ENCODE peak calls at places on chromosomes 6 and 20, in five cellular contexts. One of them, this sample, is unnamed.
A peak's percentile ranks its signal among the peaks of the same experiment; 100 is the strongest.

GRCh38 chr20:37378420-37378784 is 32.5 kb downstream of the SRC start:
- DNase-seq in colonic mucosa: no peak
- DNase-seq in MM.1S: no peak
- DNase-seq in left ventricle myocardium inferior: no peak
- DNase-seq in BJ: no peak
- DNase-seq in this sample: no peak

GRCh38 chr6:132695773-132696172 is 18.1 kb downstream of the VNN1 start:
- DNase-seq in colonic mucosa: no peak
- DNase-seq in MM.1S: no peak
- DNase-seq in left ventricle myocardium inferior: no peak
- DNase-seq in BJ: no peak
- DNase-seq in this sample: no peak

GRCh38 chr6:11771473-11772048 is 7.0 kb downstream of the ADTRP start:
- DNase-seq in MM.1S: no peak
- DNase-seq in left ventricle myocardium inferior: no peak
- DNase-seq in colonic mucosa: no peak
- DNase-seq in BJ: no peak
- DNase-seq in this sample: no peak

GRCh38 chr20:61052796-61053442 is 199.1 kb upstream of the CDH4 start:
- DNase-seq in left ventricle myocardium inferior: no peak
- DNase-seq in MM.1S: no peak
- DNase-seq in BJ: no peak
- DNase-seq in colonic mucosa: no peak
- DNase-seq in this sample: no peak

GRCh38 chr20:52191436-52192295 is at the start of gene ZFP64:
- DNase-seq in left ventricle myocardium inferior: peak; percentile 78
- DNase-seq in MM.1S: peak; percentile 80
- DNase-seq in colonic mucosa: peak; percentile 84
- DNase-seq in BJ: peak; percentile 27
- DNase-seq in this sample: peak; percentile 79

GRCh38 chr20:830011-830521 is 3.4 kb upstream of the FAM110A start:
- DNase-seq in left ventricle myocardium inferior: no peak
- DNase-seq in MM.1S: no peak
- DNase-seq in BJ: peak; percentile 64
- DNase-seq in colonic mucosa: no peak
- DNase-seq in this sample: no peak

GRCh38 chr6:111027219-111027618 is 45.4 kb downstream of the RPF2 start:
- DNase-seq in left ventricle myocardium inferior: no peak
- DNase-seq in colonic mucosa: no peak
- DNase-seq in MM.1S: no peak
- DNase-seq in BJ: no peak
- DNase-seq in this sample: no peak

GRCh38 chr6:42179956-42180335 is 6.8 kb downstream of the GUCA1A start:
- DNase-seq in colonic mucosa: no peak
- DNase-seq in MM.1S: no peak
- DNase-seq in BJ: no peak
- DNase-seq in left ventricle myocardium inferior: no peak
- DNase-seq in this sample: peak; percentile 48

GRCh38 chr6:65638047-65638831 is 68.8 kb downstream of the EYS start:
- DNase-seq in BJ: no peak
- DNase-seq in MM.1S: no peak
- DNase-seq in colonic mucosa: peak; percentile 28
- DNase-seq in left ventricle myocardium inferior: no peak
- DNase-seq in this sample: no peak

GRCh38 chr6:170080828-170081368 is 210.0 kb downstream of the DLL1 start:
- DNase-seq in MM.1S: no peak
- DNase-seq in left ventricle myocardium inferior: peak; percentile 12
- DNase-seq in colonic mucosa: no peak
- DNase-seq in BJ: no peak
- DNase-seq in this sample: no peak

GRCh38 chr6:168667428-168667805 is 226.4 kb downstream of the SMOC2 start:
- DNase-seq in MM.1S: no peak
- DNase-seq in left ventricle myocardium inferior: no peak
- DNase-seq in colonic mucosa: no peak
- DNase-seq in BJ: no peak
- DNase-seq in this sample: no peak

GRCh38 chr20:6081236-6081635 is 27.4 kb upstream of the LRRN4 start:
- DNase-seq in colonic mucosa: no peak
- DNase-seq in left ventricle myocardium inferior: no peak
- DNase-seq in MM.1S: no peak
- DNase-seq in BJ: no peak
- DNase-seq in this sample: no peak

GRCh38 chr20:37308098-37309050 is 18.9 kb downstream of the MANBAL start:
- DNase-seq in MM.1S: peak; percentile 92
- DNase-seq in left ventricle myocardium inferior: no peak
- DNase-seq in colonic mucosa: no peak
- DNase-seq in BJ: no peak
- DNase-seq in this sample: peak; percentile 92

GRCh38 chr6:89777455-89777854 is 42.1 kb downstream of the MDN1 start:
- DNase-seq in BJ: no peak
- DNase-seq in colonic mucosa: no peak
- DNase-seq in MM.1S: no peak
- DNase-seq in left ventricle myocardium inferior: no peak
- DNase-seq in this sample: no peak

GRCh38 chr6:94636780-94637385 is 940.5 kb upstream of the MANEA start:
- DNase-seq in colonic mucosa: no peak
- DNase-seq in left ventricle myocardium inferior: no peak
- DNase-seq in MM.1S: no peak
- DNase-seq in BJ: no peak
- DNase-seq in this sample: peak; percentile 1

GRCh38 chr20:16095241-16095640 is 478.0 kb downstream of the KIF16B start:
- DNase-seq in MM.1S: no peak
- DNase-seq in BJ: no peak
- DNase-seq in left ventricle myocardium inferior: no peak
- DNase-seq in colonic mucosa: no peak
- DNase-seq in this sample: no peak

GRCh38 chr6:134247271-134247833 is 70.6 kb downstream of the SGK1 start:
- DNase-seq in MM.1S: peak; percentile 95
- DNase-seq in colonic mucosa: no peak
- DNase-seq in BJ: no peak
- DNase-seq in left ventricle myocardium inferior: no peak
- DNase-seq in this sample: no peak

GRCh38 chr6:31701666-31702420 is 1.3 kb downstream of the ABHD16A start:
- DNase-seq in colonic mucosa: no peak
- DNase-seq in MM.1S: no peak
- DNase-seq in left ventricle myocardium inferior: peak; percentile 57
- DNase-seq in BJ: no peak
- DNase-seq in this sample: peak; percentile 49

GRCh38 chr20:23387118-23387443 is 25.1 kb downstream of the GZF1 start:
- DNase-seq in BJ: no peak
- DNase-seq in colonic mucosa: no peak
- DNase-seq in MM.1S: no peak
- DNase-seq in left ventricle myocardium inferior: no peak
- DNase-seq in this sample: no peak

GRCh38 chr6:143607959-143608358 is 69.8 kb upstream of the PHACTR2 start:
- DNase-seq in colonic mucosa: no peak
- DNase-seq in left ventricle myocardium inferior: no peak
- DNase-seq in MM.1S: no peak
- DNase-seq in BJ: no peak
- DNase-seq in this sample: no peak

GRCh38 chr6:37102299-37103168 is 67.4 kb upstream of the PIM1 start:
- DNase-seq in left ventricle myocardium inferior: peak; percentile 87
- DNase-seq in MM.1S: peak; percentile 93
- DNase-seq in colonic mucosa: peak; percentile 74
- DNase-seq in BJ: peak; percentile 78
- DNase-seq in this sample: peak; percentile 77
- H3K4me3 ChIP-seq in left ventricle myocardium inferior: peak overlapping the region; percentile 61
- H3K4me3 ChIP-seq in MM.1S: peak overlapping the region; percentile 54
- H3K4me3 ChIP-seq in colonic mucosa: peak overlapping the region; percentile 42
- H3K4me3 ChIP-seq in BJ: peak overlapping the region; percentile 29
- H3K4me3 ChIP-seq in this sample: no peak overlapping the region

GRCh38 chr20:35654415-35654814 is 10.3 kb downstream of the CPNE1 start:
- DNase-seq in MM.1S: no peak
- DNase-seq in colonic mucosa: no peak
- DNase-seq in BJ: no peak
- DNase-seq in left ventricle myocardium inferior: no peak
- DNase-seq in this sample: no peak
- H3K36me3 ChIP-seq in MM.1S: peaks cover 30% of the 10 kb centered on the region
- H3K36me3 ChIP-seq in colonic mucosa: peaks cover 14% of the 10 kb centered on the region
- H3K36me3 ChIP-seq in BJ: peaks cover 5% of the 10 kb centered on the region
- H3K36me3 ChIP-seq in left ventricle myocardium inferior: peaks cover 27% of the 10 kb centered on the region
- H3K36me3 ChIP-seq in this sample: peaks cover 18% of the 10 kb centered on the region

GRCh38 chr6:76862966-76863365 is 600.3 kb downstream of the HTR1B start:
- DNase-seq in colonic mucosa: no peak
- DNase-seq in BJ: no peak
- DNase-seq in MM.1S: no peak
- DNase-seq in left ventricle myocardium inferior: no peak
- DNase-seq in this sample: no peak

GRCh38 chr6:76866091-76866490 is 597.2 kb downstream of the HTR1B start:
- DNase-seq in BJ: no peak
- DNase-seq in MM.1S: no peak
- DNase-seq in left ventricle myocardium inferior: no peak
- DNase-seq in colonic mucosa: no peak
- DNase-seq in this sample: no peak

GRCh38 chr6:76861403-76861802 is 601.9 kb downstream of the HTR1B start:
- DNase-seq in left ventricle myocardium inferior: no peak
- DNase-seq in BJ: no peak
- DNase-seq in MM.1S: peak; percentile 30
- DNase-seq in colonic mucosa: no peak
- DNase-seq in this sample: no peak

GRCh38 chr6:76867182-76867581 is 596.1 kb downstream of the HTR1B start:
- DNase-seq in left ventricle myocardium inferior: no peak
- DNase-seq in BJ: no peak
- DNase-seq in MM.1S: no peak
- DNase-seq in colonic mucosa: no peak
- DNase-seq in this sample: no peak
- H3K4me3 ChIP-seq in left ventricle myocardium inferior: no peak overlapping the region
- H3K4me3 ChIP-seq in BJ: no peak overlapping the region
- H3K4me3 ChIP-seq in MM.1S: no peak overlapping the region
- H3K4me3 ChIP-seq in colonic mucosa: no peak overlapping the region
- H3K4me3 ChIP-seq in this sample: no peak overlapping the region

GRCh38 chr20:63596423-63596822 is 22.4 kb upstream of the HELZ2 start:
- DNase-seq in MM.1S: no peak
- DNase-seq in BJ: no peak
- DNase-seq in left ventricle myocardium inferior: no peak
- DNase-seq in colonic mucosa: no peak
- DNase-seq in this sample: no peak

GRCh38 chr20:63597651-63598478 is 23.8 kb upstream of the HELZ2 start:
- DNase-seq in left ventricle myocardium inferior: no peak
- DNase-seq in colonic mucosa: no peak
- DNase-seq in BJ: no peak
- DNase-seq in MM.1S: no peak
- DNase-seq in this sample: no peak

GRCh38 chr20:63599396-63600050 is 25.5 kb upstream of the HELZ2 start:
- DNase-seq in left ventricle myocardium inferior: no peak
- DNase-seq in colonic mucosa: no peak
- DNase-seq in BJ: no peak
- DNase-seq in MM.1S: no peak
- DNase-seq in this sample: no peak

GRCh38 chr20:63595416-63596127 is 21.5 kb upstream of the HELZ2 start:
- DNase-seq in BJ: no peak
- DNase-seq in colonic mucosa: no peak
- DNase-seq in MM.1S: no peak
- DNase-seq in left ventricle myocardium inferior: no peak
- DNase-seq in this sample: no peak

DNA sequence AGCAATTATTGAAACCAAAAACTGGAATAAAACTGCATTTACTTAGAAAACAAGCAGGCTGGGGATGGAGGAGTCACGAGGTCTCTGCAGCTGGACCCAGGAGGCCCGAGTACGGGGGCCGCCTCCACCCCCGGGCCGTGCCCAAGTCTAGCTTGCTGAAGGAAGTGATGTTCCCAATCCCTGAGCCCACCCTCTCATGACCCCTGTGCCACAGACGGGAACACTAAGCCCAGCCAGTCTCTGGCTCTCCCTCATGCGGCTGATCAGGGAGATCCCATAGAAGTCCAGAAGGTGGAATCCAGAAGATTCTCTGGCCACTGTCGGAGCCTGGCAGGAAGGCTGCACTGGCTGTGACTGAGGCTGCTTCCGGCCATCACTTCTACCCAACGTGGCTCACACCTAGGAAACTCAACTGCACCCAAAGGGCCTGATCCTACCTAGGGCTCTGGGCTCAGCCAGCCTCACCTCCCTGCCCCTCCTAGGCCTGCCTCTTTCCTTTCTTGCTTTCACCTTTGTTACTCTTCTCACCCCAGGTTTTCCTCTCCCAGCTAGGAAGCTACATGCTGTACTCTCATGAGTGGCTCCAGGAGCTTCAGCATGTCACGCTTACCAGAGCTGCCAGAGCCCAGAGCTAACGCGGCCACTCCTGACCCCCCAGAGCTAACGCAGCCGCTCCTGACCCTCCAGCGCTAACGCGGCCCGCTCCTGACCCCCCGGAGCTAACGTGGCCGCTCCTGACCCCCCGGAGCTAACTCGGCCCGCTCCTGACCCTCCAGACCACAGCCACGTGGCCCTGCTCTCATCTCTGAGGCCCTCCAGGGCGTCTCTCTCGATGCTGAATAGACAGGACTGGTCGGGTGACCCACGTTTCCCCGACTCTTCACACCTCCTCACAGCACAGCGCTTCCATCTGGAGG is 24.7 kb upstream of the HELZ2 start:
- DNase-seq in left ventricle myocardium inferior: no peak
- DNase-seq in colonic mucosa: no peak
- DNase-seq in MM.1S: no peak
- DNase-seq in BJ: no peak
- DNase-seq in this sample: no peak
- H3K36me3 ChIP-seq in left ventricle myocardium inferior: peaks cover 81% of the 10 kb centered on the region
- H3K36me3 ChIP-seq in colonic mucosa: no peaks in the 10 kb centered on the region
- H3K36me3 ChIP-seq in MM.1S: peaks cover 10% of the 10 kb centered on the region
- H3K36me3 ChIP-seq in BJ: peaks cover 24% of the 10 kb centered on the region
- H3K36me3 ChIP-seq in this sample: peaks cover 6% of the 10 kb centered on the region

DNA sequence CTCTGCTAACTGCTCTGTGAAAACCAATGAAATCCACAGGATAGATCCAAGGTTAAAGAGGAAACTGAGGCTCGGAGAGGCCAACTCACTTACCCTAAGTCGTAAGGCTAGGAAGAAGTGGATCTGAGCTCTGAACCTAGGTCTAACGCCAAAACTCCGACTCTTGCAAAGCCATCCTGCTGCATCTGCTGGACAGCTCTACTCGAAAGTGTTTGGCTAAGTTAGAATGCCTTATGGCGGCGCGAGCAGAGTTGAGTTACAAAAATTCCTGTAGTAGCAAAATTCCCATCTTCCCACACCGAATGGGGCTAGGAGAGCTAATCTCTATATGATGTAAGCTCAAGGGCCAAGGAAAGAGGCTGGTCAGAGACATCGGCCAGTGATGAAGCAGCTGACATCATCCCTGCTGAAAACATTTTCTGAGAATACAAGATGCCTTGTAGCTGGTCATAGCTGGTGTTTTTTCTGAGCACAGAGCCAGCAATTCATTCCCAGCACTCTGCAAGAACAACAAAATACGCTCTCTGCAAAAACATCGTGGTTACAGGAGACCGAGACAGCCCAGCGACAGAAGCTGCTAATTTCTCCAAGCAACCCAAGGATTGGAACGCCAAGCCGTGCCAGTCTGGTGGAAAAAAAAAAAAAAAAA is 1.8 kb downstream of the SPATA2 start:
- DNase-seq in colonic mucosa: no peak
- DNase-seq in MM.1S: no peak
- DNase-seq in left ventricle myocardium inferior: no peak
- DNase-seq in BJ: no peak
- DNase-seq in this sample: no peak
- H3K4me3 ChIP-seq in colonic mucosa: no peak overlapping the region
- H3K4me3 ChIP-seq in MM.1S: no peak overlapping the region
- H3K4me3 ChIP-seq in left ventricle myocardium inferior: peak overlapping the region; percentile 96
- H3K4me3 ChIP-seq in BJ: no peak overlapping the region
- H3K4me3 ChIP-seq in this sample: no peak overlapping the region

GRCh38 chr20:57375652-57376230 is 15.5 kb upstream of the RBM38 start:
- DNase-seq in left ventricle myocardium inferior: no peak
- DNase-seq in colonic mucosa: no peak
- DNase-seq in MM.1S: no peak
- DNase-seq in BJ: no peak
- DNase-seq in this sample: no peak
- H3K36me3 ChIP-seq in left ventricle myocardium inferior: peaks cover 89% of the 10 kb centered on the region
- H3K36me3 ChIP-seq in colonic mucosa: peaks cover 4% of the 10 kb centered on the region
- H3K36me3 ChIP-seq in MM.1S: peaks cover 9% of the 10 kb centered on the region
- H3K36me3 ChIP-seq in BJ: peaks cover 23% of the 10 kb centered on the region
- H3K36me3 ChIP-seq in this sample: peaks cover 33% of the 10 kb centered on the region

This sample was measured in small intestine.